ENCODE peak calls at places on chromosomes 3 and 15, in six cellular contexts. One of them, this sample, is unnamed.

GRCh38 chr3:148226246-148226645 is 471.5 kb upstream of the AGTR1 start:
- DNase-seq in brain microvascular endothelial cell: no peak
- DNase-seq in WTC11: no peak
- DNase-seq in CD4-positive, alpha-beta T cell: no peak
- DNase-seq in AG04449: no peak
- DNase-seq in fibroblast of lung: no peak
- DNase-seq in this sample: no peak

GRCh38 chr15:66603301-66604179 is 37.7 kb upstream of the LCTL start:
- DNase-seq in brain microvascular endothelial cell: peak; percentile 31
- DNase-seq in WTC11: peak; percentile 82
- DNase-seq in CD4-positive, alpha-beta T cell: peak; percentile 73
- DNase-seq in AG04449: no peak
- DNase-seq in fibroblast of lung: peak; percentile 47
- DNase-seq in this sample: no peak

GRCh38 chr3:50189274-50189673 is 2.1 kb upstream of the GNAT1 start:
- DNase-seq in brain microvascular endothelial cell: peak; percentile 76
- DNase-seq in WTC11: peak; percentile 80
- DNase-seq in CD4-positive, alpha-beta T cell: no peak
- DNase-seq in AG04449: peak; percentile 31
- DNase-seq in fibroblast of lung: peak; percentile 72
- DNase-seq in this sample: peak; percentile 55

GRCh38 chr15:92411256-92411655 is 17.6 kb downstream of the ST8SIA2 start:
- DNase-seq in brain microvascular endothelial cell: no peak
- DNase-seq in WTC11: no peak
- DNase-seq in CD4-positive, alpha-beta T cell: no peak
- DNase-seq in AG04449: no peak
- DNase-seq in fibroblast of lung: no peak
- DNase-seq in this sample: no peak

GRCh38 chr3:11476814-11477213 is 166.9 kb downstream of the VGLL4 start:
- DNase-seq in brain microvascular endothelial cell: no peak
- DNase-seq in WTC11: no peak
- DNase-seq in CD4-positive, alpha-beta T cell: no peak
- DNase-seq in AG04449: no peak
- DNase-seq in fibroblast of lung: no peak
- DNase-seq in this sample: no peak

GRCh38 chr3:125115640-125116039 is 59.8 kb upstream of the HEG1 start:
- DNase-seq in brain microvascular endothelial cell: no peak
- DNase-seq in WTC11: no peak
- DNase-seq in CD4-positive, alpha-beta T cell: no peak
- DNase-seq in AG04449: no peak
- DNase-seq in fibroblast of lung: peak; percentile 93
- DNase-seq in this sample: no peak

GRCh38 chr3:37115451-37115850 is 58.9 kb downstream of the LRRFIP2 start:
- DNase-seq in brain microvascular endothelial cell: peak; percentile 7
- DNase-seq in WTC11: no peak
- DNase-seq in CD4-positive, alpha-beta T cell: no peak
- DNase-seq in AG04449: no peak
- DNase-seq in fibroblast of lung: peak; percentile 48
- DNase-seq in this sample: no peak

GRCh38 chr3:159996959-159997358 is 8.3 kb downstream of the IL12A start:
- DNase-seq in brain microvascular endothelial cell: no peak
- DNase-seq in WTC11: no peak
- DNase-seq in CD4-positive, alpha-beta T cell: no peak
- DNase-seq in AG04449: no peak
- DNase-seq in fibroblast of lung: no peak
- DNase-seq in this sample: no peak

GRCh38 chr3:117252208-117252607 is 542.6 kb downstream of the TUSC7 start:
- DNase-seq in brain microvascular endothelial cell: no peak
- DNase-seq in WTC11: no peak
- DNase-seq in CD4-positive, alpha-beta T cell: no peak
- DNase-seq in AG04449: no peak
- DNase-seq in fibroblast of lung: peak; percentile 29
- DNase-seq in this sample: no peak

GRCh38 chr15:48937886-48938285 is 25.8 kb downstream of the SHC4 start:
- DNase-seq in brain microvascular endothelial cell: no peak
- DNase-seq in WTC11: no peak
- DNase-seq in CD4-positive, alpha-beta T cell: no peak
- DNase-seq in AG04449: no peak
- DNase-seq in fibroblast of lung: no peak
- DNase-seq in this sample: no peak

GRCh38 chr15:84844964-84845363 is 27.8 kb downstream of the ALPK3 start:
- DNase-seq in brain microvascular endothelial cell: no peak
- DNase-seq in WTC11: no peak
- DNase-seq in CD4-positive, alpha-beta T cell: no peak
- DNase-seq in AG04449: no peak
- DNase-seq in fibroblast of lung: no peak
- DNase-seq in this sample: no peak

GRCh38 chr3:129402210-129402609 is 26.2 kb downstream of the EFCAB12 start:
- DNase-seq in brain microvascular endothelial cell: no peak
- DNase-seq in WTC11: no peak
- DNase-seq in CD4-positive, alpha-beta T cell: no peak
- DNase-seq in AG04449: no peak
- DNase-seq in fibroblast of lung: no peak
- DNase-seq in this sample: no peak

GRCh38 chr3:194955979-194956696 is 270.5 kb downstream of the FAM43A start:
- DNase-seq in brain microvascular endothelial cell: no peak
- DNase-seq in WTC11: no peak
- DNase-seq in CD4-positive, alpha-beta T cell: no peak
- DNase-seq in AG04449: no peak
- DNase-seq in fibroblast of lung: no peak
- DNase-seq in this sample: no peak

GRCh38 chr3:142866841-142867631 is 21.8 kb downstream of the PCOLCE2 start:
- DNase-seq in brain microvascular endothelial cell: no peak
- DNase-seq in WTC11: peak; percentile 86
- DNase-seq in CD4-positive, alpha-beta T cell: no peak
- DNase-seq in AG04449: no peak
- DNase-seq in fibroblast of lung: no peak
- DNase-seq in this sample: no peak

GRCh38 chr15:77798847-77799246 is 166.1 kb upstream of the LINGO1 start:
- DNase-seq in brain microvascular endothelial cell: no peak
- DNase-seq in WTC11: no peak
- DNase-seq in CD4-positive, alpha-beta T cell: no peak
- DNase-seq in AG04449: no peak
- DNase-seq in fibroblast of lung: no peak
- DNase-seq in this sample: no peak

GRCh38 chr3:184545769-184546168 is 15.8 kb upstream of the EPHB3 start:
- DNase-seq in brain microvascular endothelial cell: no peak
- DNase-seq in WTC11: no peak
- DNase-seq in CD4-positive, alpha-beta T cell: no peak
- DNase-seq in AG04449: no peak
- DNase-seq in fibroblast of lung: no peak
- DNase-seq in this sample: no peak

GRCh38 chr3:184544513-184544861 is 17.1 kb upstream of the EPHB3 start:
- DNase-seq in brain microvascular endothelial cell: no peak
- DNase-seq in WTC11: no peak
- DNase-seq in CD4-positive, alpha-beta T cell: no peak
- DNase-seq in AG04449: no peak
- DNase-seq in fibroblast of lung: no peak
- DNase-seq in this sample: no peak

GRCh38 chr3:184542577-184542976 is 19.0 kb upstream of the EPHB3 start:
- DNase-seq in brain microvascular endothelial cell: no peak
- DNase-seq in WTC11: no peak
- DNase-seq in CD4-positive, alpha-beta T cell: no peak
- DNase-seq in AG04449: no peak
- DNase-seq in fibroblast of lung: no peak
- DNase-seq in this sample: no peak

GRCh38 chr3:184543256-184543655 is 18.3 kb upstream of the EPHB3 start:
- DNase-seq in brain microvascular endothelial cell: no peak
- DNase-seq in WTC11: no peak
- DNase-seq in CD4-positive, alpha-beta T cell: no peak
- DNase-seq in AG04449: no peak
- DNase-seq in fibroblast of lung: no peak
- DNase-seq in this sample: no peak

DNA sequence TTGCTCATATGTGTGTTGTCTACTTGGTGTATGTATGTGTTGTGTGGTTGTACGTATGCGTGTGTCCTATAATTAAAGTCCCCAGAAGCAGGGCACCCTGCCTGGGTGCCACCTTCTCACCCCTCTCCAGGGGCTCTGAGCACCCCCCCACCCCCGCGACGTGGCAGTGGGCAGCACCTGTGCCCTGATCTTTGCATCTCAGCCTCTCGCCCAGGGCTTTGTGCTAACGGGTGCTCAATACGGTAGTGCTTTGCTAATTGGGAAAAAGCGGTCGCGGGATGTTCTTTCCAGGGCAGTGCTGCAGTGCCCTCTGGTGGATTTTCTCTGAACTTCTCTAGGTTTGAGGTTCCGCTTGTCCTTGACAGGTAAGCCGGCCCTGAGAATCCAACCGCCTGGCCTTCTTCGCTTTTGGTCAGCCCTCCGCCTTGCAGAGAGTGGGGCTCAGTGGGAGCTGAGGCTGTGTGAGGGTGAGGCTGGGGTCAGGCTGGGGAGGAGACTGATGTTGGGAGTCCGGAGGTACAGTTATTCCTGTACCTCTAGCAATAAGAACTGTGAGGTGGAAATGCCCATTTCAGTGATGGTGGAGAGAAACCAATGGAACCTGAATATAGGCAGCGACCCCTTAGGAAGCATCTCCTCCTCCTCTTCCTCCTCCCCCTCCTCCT is 17.6 kb upstream of the EPHB3 start:
- DNase-seq in brain microvascular endothelial cell: peak; percentile 83
- DNase-seq in WTC11: peak; percentile 87
- DNase-seq in CD4-positive, alpha-beta T cell: peak; percentile 73
- DNase-seq in AG04449: no peak
- DNase-seq in fibroblast of lung: peak; percentile 52
- DNase-seq in this sample: no peak
- TF ChIP-seq CTCF in brain microvascular endothelial cell: peak; percentile 89
- TF ChIP-seq CTCF in WTC11: peak; percentile 86
- TF ChIP-seq CTCF in CD4-positive, alpha-beta T cell: peak; percentile 85
- TF ChIP-seq CTCF in AG04449: peak; percentile 71
- TF ChIP-seq CTCF in fibroblast of lung: peak; percentile 68
- TF ChIP-seq CTCF in this sample: peak; percentile 87

GRCh38 chr15:32796856-32797255 is 79.1 kb downstream of the GREM1 start:
- DNase-seq in brain microvascular endothelial cell: no peak
- DNase-seq in WTC11: no peak
- DNase-seq in CD4-positive, alpha-beta T cell: no peak
- DNase-seq in AG04449: no peak
- DNase-seq in fibroblast of lung: no peak
- DNase-seq in this sample: no peak
- TF ChIP-seq CTCF in brain microvascular endothelial cell: no peak
- TF ChIP-seq CTCF in WTC11: no peak
- TF ChIP-seq CTCF in CD4-positive, alpha-beta T cell: no peak
- TF ChIP-seq CTCF in AG04449: no peak
- TF ChIP-seq CTCF in fibroblast of lung: no peak
- TF ChIP-seq CTCF in this sample: no peak

GRCh38 chr15:52181938-52182780 is 9.0 kb downstream of the GNB5 start:
- DNase-seq in brain microvascular endothelial cell: no peak
- DNase-seq in WTC11: no peak
- DNase-seq in CD4-positive, alpha-beta T cell: no peak
- DNase-seq in AG04449: no peak
- DNase-seq in fibroblast of lung: no peak
- DNase-seq in this sample: no peak

GRCh38 chr15:52184721-52185120 is 6.5 kb downstream of the GNB5 start:
- DNase-seq in brain microvascular endothelial cell: no peak
- DNase-seq in WTC11: no peak
- DNase-seq in CD4-positive, alpha-beta T cell: no peak
- DNase-seq in AG04449: no peak
- DNase-seq in fibroblast of lung: no peak
- DNase-seq in this sample: no peak

GRCh38 chr15:52185151-52185561 is 6.0 kb downstream of the GNB5 start:
- DNase-seq in brain microvascular endothelial cell: no peak
- DNase-seq in WTC11: no peak
- DNase-seq in CD4-positive, alpha-beta T cell: no peak
- DNase-seq in AG04449: no peak
- DNase-seq in fibroblast of lung: no peak
- DNase-seq in this sample: no peak

GRCh38 chr15:52180851-52181450 is 10.2 kb downstream of the GNB5 start:
- DNase-seq in brain microvascular endothelial cell: no peak
- DNase-seq in WTC11: no peak
- DNase-seq in CD4-positive, alpha-beta T cell: no peak
- DNase-seq in AG04449: no peak
- DNase-seq in fibroblast of lung: no peak
- DNase-seq in this sample: no peak

DNA sequence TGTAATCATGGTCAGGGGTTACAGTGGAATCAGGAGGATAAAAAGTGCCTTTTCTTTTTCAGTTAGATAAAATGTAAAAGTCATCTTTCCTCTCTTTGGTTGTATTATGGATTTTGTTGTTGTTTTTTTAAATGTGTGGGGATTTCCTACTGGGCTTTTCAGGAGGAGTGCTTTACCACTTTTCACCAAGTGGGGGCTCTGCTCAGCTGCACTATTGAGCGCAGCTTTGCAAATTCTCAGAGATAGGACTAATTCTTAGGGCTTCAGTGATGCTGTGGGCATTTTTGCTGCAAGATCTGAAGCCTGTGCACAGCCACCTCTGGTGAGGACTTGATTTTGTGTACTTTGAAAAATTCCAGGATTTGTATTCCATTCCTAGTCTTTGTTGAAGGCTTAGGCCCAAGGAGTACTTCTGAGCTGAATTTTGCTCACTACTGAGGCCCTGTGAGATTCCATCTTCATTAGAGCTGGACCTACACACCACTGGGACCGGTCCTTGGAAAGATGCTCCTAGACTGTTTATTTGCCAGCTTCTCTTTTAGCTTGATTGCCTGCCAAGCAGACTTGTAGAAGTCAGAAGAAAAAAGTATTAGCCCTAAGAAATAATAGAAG is 7.5 kb downstream of the GNB5 start:
- DNase-seq in brain microvascular endothelial cell: peak; percentile 40
- DNase-seq in WTC11: peak; percentile 57
- DNase-seq in CD4-positive, alpha-beta T cell: no peak
- DNase-seq in AG04449: no peak
- DNase-seq in fibroblast of lung: peak; percentile 17
- DNase-seq in this sample: no peak
- TF ChIP-seq CTCF in brain microvascular endothelial cell: peak; percentile 80
- TF ChIP-seq CTCF in WTC11: peak; percentile 64
- TF ChIP-seq CTCF in CD4-positive, alpha-beta T cell: peak; percentile 43
- TF ChIP-seq CTCF in AG04449: peak; percentile 53
- TF ChIP-seq CTCF in fibroblast of lung: peak; percentile 68
- TF ChIP-seq CTCF in this sample: peak; percentile 76

GRCh38 chr3:179840985-179841384 is 188.1 kb downstream of the USP13 start:
- DNase-seq in brain microvascular endothelial cell: peak; percentile 66
- DNase-seq in WTC11: no peak
- DNase-seq in CD4-positive, alpha-beta T cell: no peak
- DNase-seq in AG04449: peak; percentile 21
- DNase-seq in fibroblast of lung: peak; percentile 90
- DNase-seq in this sample: peak; percentile 4

GRCh38 chr3:179832333-179832854 is 179.6 kb downstream of the USP13 start:
- DNase-seq in brain microvascular endothelial cell: no peak
- DNase-seq in WTC11: no peak
- DNase-seq in CD4-positive, alpha-beta T cell: no peak
- DNase-seq in AG04449: no peak
- DNase-seq in fibroblast of lung: no peak
- DNase-seq in this sample: no peak

GRCh38 chr3:179833294-179833693 is 180.5 kb downstream of the USP13 start:
- DNase-seq in brain microvascular endothelial cell: no peak
- DNase-seq in WTC11: no peak
- DNase-seq in CD4-positive, alpha-beta T cell: no peak
- DNase-seq in AG04449: no peak
- DNase-seq in fibroblast of lung: no peak
- DNase-seq in this sample: no peak

GRCh38 chr3:179842061-179842460 is 189.2 kb downstream of the USP13 start:
- DNase-seq in brain microvascular endothelial cell: no peak
- DNase-seq in WTC11: no peak
- DNase-seq in CD4-positive, alpha-beta T cell: no peak
- DNase-seq in AG04449: no peak
- DNase-seq in fibroblast of lung: no peak
- DNase-seq in this sample: no peak

GRCh38 chr3:179837374-179837773 is 184.5 kb downstream of the USP13 start:
- DNase-seq in brain microvascular endothelial cell: no peak
- DNase-seq in WTC11: no peak
- DNase-seq in CD4-positive, alpha-beta T cell: no peak
- DNase-seq in AG04449: no peak
- DNase-seq in fibroblast of lung: no peak
- DNase-seq in this sample: no peak
- TF ChIP-seq CTCF in brain microvascular endothelial cell: peak; percentile 28
- TF ChIP-seq CTCF in WTC11: no peak
- TF ChIP-seq CTCF in CD4-positive, alpha-beta T cell: no peak
- TF ChIP-seq CTCF in AG04449: peak; percentile 5
- TF ChIP-seq CTCF in fibroblast of lung: no peak
- TF ChIP-seq CTCF in this sample: no peak

This sample was measured in AG09309.